ENCODE peak calls at places on chromosome X, in five cellular contexts. One of them, this sample, is unnamed.

GRCh38 chrX:9786839-9787635 is 808 bp downstream of the SHROOM2 start:
- DNase-seq in PC-9: no peak
- DNase-seq in upper lobe of right lung: peak
- DNase-seq in uterus: no peak
- DNase-seq in CD4-positive, CD25-positive, alpha-beta regulatory T cell: no peak
- DNase-seq in this sample: no peak

GRCh38 chrX:50204364-50204899 is at the start of gene CCNB3:
- DNase-seq in upper lobe of right lung: peak
- DNase-seq in uterus: peak
- DNase-seq in PC-9: peak
- DNase-seq in CD4-positive, CD25-positive, alpha-beta regulatory T cell: peak
- DNase-seq in this sample: peak

GRCh38 chrX:30150196-30150895 is 65.0 kb upstream of the MAGEB2 start:
- DNase-seq in upper lobe of right lung: no peak
- DNase-seq in CD4-positive, CD25-positive, alpha-beta regulatory T cell: no peak
- DNase-seq in uterus: no peak
- DNase-seq in PC-9: no peak
- DNase-seq in this sample: no peak

GRCh38 chrX:72121381-72121780 is 10.3 kb downstream of the RTL5 start:
- DNase-seq in upper lobe of right lung: peak
- DNase-seq in PC-9: no peak
- DNase-seq in uterus: peak
- DNase-seq in CD4-positive, CD25-positive, alpha-beta regulatory T cell: no peak
- DNase-seq in this sample: peak

GRCh38 chrX:53308836-53309235 is 27.5 kb upstream of the IQSEC2 start:
- DNase-seq in upper lobe of right lung: no peak
- DNase-seq in PC-9: no peak
- DNase-seq in uterus: no peak
- DNase-seq in CD4-positive, CD25-positive, alpha-beta regulatory T cell: no peak
- DNase-seq in this sample: no peak

GRCh38 chrX:107537815-107538214 is 88.4 kb downstream of the FRMPD3 start:
- DNase-seq in upper lobe of right lung: no peak
- DNase-seq in PC-9: peak
- DNase-seq in uterus: no peak
- DNase-seq in CD4-positive, CD25-positive, alpha-beta regulatory T cell: no peak
- DNase-seq in this sample: no peak

GRCh38 chrX:118523920-118524319 is 28.3 kb downstream of the DOCK11 start:
- DNase-seq in PC-9: no peak
- DNase-seq in CD4-positive, CD25-positive, alpha-beta regulatory T cell: peak
- DNase-seq in uterus: no peak
- DNase-seq in upper lobe of right lung: no peak
- DNase-seq in this sample: peak

GRCh38 chrX:110204986-110205385 is 112.9 kb downstream of the AMMECR1 start:
- DNase-seq in uterus: no peak
- DNase-seq in PC-9: no peak
- DNase-seq in CD4-positive, CD25-positive, alpha-beta regulatory T cell: no peak
- DNase-seq in upper lobe of right lung: no peak
- DNase-seq in this sample: no peak

GRCh38 chrX:106894978-106895452 is 8.1 kb downstream of the RIPPLY1 start:
- DNase-seq in CD4-positive, CD25-positive, alpha-beta regulatory T cell: no peak
- DNase-seq in PC-9: peak
- DNase-seq in upper lobe of right lung: no peak
- DNase-seq in uterus: peak
- DNase-seq in this sample: no peak

GRCh38 chrX:69365349-69365748 is 138.8 kb upstream of the NALF2 start:
- DNase-seq in upper lobe of right lung: no peak
- DNase-seq in uterus: no peak
- DNase-seq in PC-9: no peak
- DNase-seq in CD4-positive, CD25-positive, alpha-beta regulatory T cell: no peak
- DNase-seq in this sample: no peak

GRCh38 chrX:131633285-131633917 is 89.5 kb downstream of the OR13H1 start:
- DNase-seq in PC-9: peak
- DNase-seq in upper lobe of right lung: no peak
- DNase-seq in CD4-positive, CD25-positive, alpha-beta regulatory T cell: peak
- DNase-seq in uterus: peak
- DNase-seq in this sample: peak

GRCh38 chrX:10011991-10012390 is 44.8 kb downstream of the CLDN34 start:
- DNase-seq in upper lobe of right lung: peak
- DNase-seq in uterus: no peak
- DNase-seq in PC-9: no peak
- DNase-seq in CD4-positive, CD25-positive, alpha-beta regulatory T cell: no peak
- DNase-seq in this sample: no peak

GRCh38 chrX:111244238-111244750 is 26.0 kb downstream of the CAPN6 start:
- DNase-seq in uterus: no peak
- DNase-seq in PC-9: no peak
- DNase-seq in CD4-positive, CD25-positive, alpha-beta regulatory T cell: no peak
- DNase-seq in upper lobe of right lung: no peak
- DNase-seq in this sample: no peak

GRCh38 chrX:101932249-101932570 is 383 bp upstream of the ZMAT1 start:
- DNase-seq in PC-9: no peak
- DNase-seq in upper lobe of right lung: no peak
- DNase-seq in CD4-positive, CD25-positive, alpha-beta regulatory T cell: no peak
- DNase-seq in uterus: no peak
- DNase-seq in this sample: no peak

GRCh38 chrX:40179333-40179732 is 81.6 kb upstream of the BCOR start:
- DNase-seq in PC-9: no peak
- DNase-seq in uterus: no peak
- DNase-seq in CD4-positive, CD25-positive, alpha-beta regulatory T cell: no peak
- DNase-seq in upper lobe of right lung: no peak
- DNase-seq in this sample: no peak

GRCh38 chrX:109345866-109346265 is 136.0 kb downstream of the GUCY2F start:
- DNase-seq in PC-9: no peak
- DNase-seq in CD4-positive, CD25-positive, alpha-beta regulatory T cell: no peak
- DNase-seq in uterus: no peak
- DNase-seq in upper lobe of right lung: no peak
- DNase-seq in this sample: no peak

GRCh38 chrX:113906168-113906567 is 677.7 kb upstream of the HTR2C start:
- DNase-seq in upper lobe of right lung: no peak
- DNase-seq in PC-9: no peak
- DNase-seq in uterus: no peak
- DNase-seq in CD4-positive, CD25-positive, alpha-beta regulatory T cell: no peak
- DNase-seq in this sample: no peak

GRCh38 chrX:154603438-154604430 is 15.3 kb downstream of the CTAG1B start:
- DNase-seq in CD4-positive, CD25-positive, alpha-beta regulatory T cell: no peak
- DNase-seq in PC-9: peak
- DNase-seq in upper lobe of right lung: no peak
- DNase-seq in uterus: peak
- DNase-seq in this sample: no peak

GRCh38 chrX:103367502-103367901 is 8.8 kb upstream of the BEX3 start:
- DNase-seq in upper lobe of right lung: no peak
- DNase-seq in PC-9: no peak
- DNase-seq in uterus: no peak
- DNase-seq in CD4-positive, CD25-positive, alpha-beta regulatory T cell: no peak
- DNase-seq in this sample: no peak

GRCh38 chrX:69153060-69153730 is 12.1 kb downstream of the PJA1 start:
- DNase-seq in upper lobe of right lung: no peak
- DNase-seq in PC-9: peak
- DNase-seq in CD4-positive, CD25-positive, alpha-beta regulatory T cell: no peak
- DNase-seq in uterus: peak
- DNase-seq in this sample: no peak

GRCh38 chrX:23898412-23898959 is 9.3 kb downstream of the APOO start:
- DNase-seq in CD4-positive, CD25-positive, alpha-beta regulatory T cell: no peak
- DNase-seq in uterus: no peak
- DNase-seq in PC-9: no peak
- DNase-seq in upper lobe of right lung: no peak
- DNase-seq in this sample: no peak

GRCh38 chrX:154348114-154348531 is 26.3 kb downstream of the FLNA start:
- DNase-seq in upper lobe of right lung: no peak
- DNase-seq in uterus: peak
- DNase-seq in PC-9: peak
- DNase-seq in CD4-positive, CD25-positive, alpha-beta regulatory T cell: no peak
- DNase-seq in this sample: no peak

GRCh38 chrX:132491191-132491590 is 2.4 kb upstream of the MBNL3 start:
- DNase-seq in PC-9: peak
- DNase-seq in CD4-positive, CD25-positive, alpha-beta regulatory T cell: peak
- DNase-seq in uterus: no peak
- DNase-seq in upper lobe of right lung: no peak
- DNase-seq in this sample: peak

GRCh38 chrX:4277122-4277521 is 563.7 kb upstream of the PRKX start:
- DNase-seq in CD4-positive, CD25-positive, alpha-beta regulatory T cell: no peak
- DNase-seq in upper lobe of right lung: no peak
- DNase-seq in PC-9: no peak
- DNase-seq in uterus: no peak
- DNase-seq in this sample: no peak

GRCh38 chrX:110588164-110588563 is 207.5 kb downstream of the CHRDL1 start:
- DNase-seq in upper lobe of right lung: no peak
- DNase-seq in CD4-positive, CD25-positive, alpha-beta regulatory T cell: no peak
- DNase-seq in uterus: no peak
- DNase-seq in PC-9: no peak
- DNase-seq in this sample: no peak

GRCh38 chrX:13699183-13699826 is 10.4 kb downstream of the RAB9A start:
- DNase-seq in uterus: no peak
- DNase-seq in upper lobe of right lung: no peak
- DNase-seq in PC-9: no peak
- DNase-seq in CD4-positive, CD25-positive, alpha-beta regulatory T cell: no peak
- DNase-seq in this sample: no peak

GRCh38 chrX:104351173-104351769 is 96.5 kb upstream of the ESX1 start:
- DNase-seq in CD4-positive, CD25-positive, alpha-beta regulatory T cell: no peak
- DNase-seq in PC-9: peak
- DNase-seq in uterus: no peak
- DNase-seq in upper lobe of right lung: no peak
- DNase-seq in this sample: no peak

GRCh38 chrX:155900765-155901164 is 19.6 kb downstream of the VAMP7 start:
- DNase-seq in CD4-positive, CD25-positive, alpha-beta regulatory T cell: no peak
- DNase-seq in PC-9: no peak
- DNase-seq in uterus: no peak
- DNase-seq in upper lobe of right lung: no peak
- DNase-seq in this sample: no peak

GRCh38 chrX:44975666-44976263 is 102.8 kb downstream of the KDM6A start:
- DNase-seq in CD4-positive, CD25-positive, alpha-beta regulatory T cell: no peak
- DNase-seq in PC-9: no peak
- DNase-seq in upper lobe of right lung: no peak
- DNase-seq in uterus: no peak
- DNase-seq in this sample: no peak

GRCh38 chrX:13029341-13029740 is 15.1 kb downstream of the FAM9C start:
- DNase-seq in uterus: peak
- DNase-seq in PC-9: peak
- DNase-seq in CD4-positive, CD25-positive, alpha-beta regulatory T cell: no peak
- DNase-seq in upper lobe of right lung: no peak
- DNase-seq in this sample: no peak

GRCh38 chrX:124208675-124209074 is 123.8 kb upstream of the TEX13D start:
- DNase-seq in uterus: no peak
- DNase-seq in upper lobe of right lung: no peak
- DNase-seq in PC-9: no peak
- DNase-seq in CD4-positive, CD25-positive, alpha-beta regulatory T cell: no peak
- DNase-seq in this sample: no peak

GRCh38 chrX:110180176-110180927 is 137.5 kb downstream of the AMMECR1 start:
- DNase-seq in CD4-positive, CD25-positive, alpha-beta regulatory T cell: no peak
- DNase-seq in PC-9: peak
- DNase-seq in uterus: peak
- DNase-seq in upper lobe of right lung: no peak
- DNase-seq in this sample: no peak

GRCh38 chrX:16610121-16610565 is 39.8 kb upstream of the S100G start:
- DNase-seq in PC-9: no peak
- DNase-seq in CD4-positive, CD25-positive, alpha-beta regulatory T cell: no peak
- DNase-seq in uterus: no peak
- DNase-seq in upper lobe of right lung: no peak
- DNase-seq in this sample: no peak

GRCh38 chrX:16617382-16617781 is 32.6 kb upstream of the S100G start:
- DNase-seq in PC-9: no peak
- DNase-seq in upper lobe of right lung: no peak
- DNase-seq in CD4-positive, CD25-positive, alpha-beta regulatory T cell: no peak
- DNase-seq in uterus: no peak
- DNase-seq in this sample: no peak

GRCh38 chrX:16618422-16618821 is 31.5 kb upstream of the S100G start:
- DNase-seq in uterus: no peak
- DNase-seq in upper lobe of right lung: no peak
- DNase-seq in PC-9: no peak
- DNase-seq in CD4-positive, CD25-positive, alpha-beta regulatory T cell: no peak
- DNase-seq in this sample: no peak

GRCh38 chrX:16612257-16612987 is 37.5 kb upstream of the S100G start:
- DNase-seq in CD4-positive, CD25-positive, alpha-beta regulatory T cell: no peak
- DNase-seq in upper lobe of right lung: no peak
- DNase-seq in PC-9: no peak
- DNase-seq in uterus: no peak
- DNase-seq in this sample: no peak
- H3K27ac ChIP-seq in CD4-positive, CD25-positive, alpha-beta regulatory T cell: no peak
- H3K27ac ChIP-seq in upper lobe of right lung: no peak
- H3K27ac ChIP-seq in PC-9: no peak
- H3K27ac ChIP-seq in uterus: no peak
- H3K27ac ChIP-seq in this sample: no peak

DNA sequence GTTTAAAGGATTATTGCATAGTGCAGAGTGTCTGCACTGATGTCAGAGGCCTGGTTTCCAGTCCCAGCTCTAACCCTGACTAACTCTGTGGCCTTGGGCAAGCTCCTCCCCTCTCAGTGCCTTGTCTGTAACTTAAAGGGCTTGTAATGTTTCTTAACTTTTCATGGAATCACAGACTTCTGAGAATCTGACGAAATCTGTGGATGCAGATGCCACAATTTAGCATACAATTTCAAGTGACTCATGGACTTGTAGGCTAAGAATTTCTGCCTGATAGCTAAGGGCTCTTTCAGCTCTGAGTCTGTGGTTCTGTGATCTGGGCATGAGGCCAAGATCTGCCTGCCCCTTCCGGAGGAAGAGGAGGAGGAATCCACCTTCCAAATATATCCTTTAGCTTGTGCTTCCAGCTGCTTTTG is 236.9 kb downstream of the AR start:
- DNase-seq in uterus: peak
- DNase-seq in upper lobe of right lung: peak
- DNase-seq in PC-9: peak
- DNase-seq in CD4-positive, CD25-positive, alpha-beta regulatory T cell: no peak
- DNase-seq in this sample: no peak
- H3K27ac ChIP-seq in uterus: peak
- H3K27ac ChIP-seq in upper lobe of right lung: peak
- H3K27ac ChIP-seq in PC-9: no peak
- H3K27ac ChIP-seq in CD4-positive, CD25-positive, alpha-beta regulatory T cell: no peak
- H3K27ac ChIP-seq in this sample: no peak

GRCh38 chrX:48936429-48937064 is 17.7 kb upstream of the PIM2 start:
- DNase-seq in PC-9: no peak
- DNase-seq in CD4-positive, CD25-positive, alpha-beta regulatory T cell: no peak
- DNase-seq in upper lobe of right lung: no peak
- DNase-seq in uterus: no peak
- DNase-seq in this sample: no peak

GRCh38 chrX:48940404-48940955 is 16.9 kb downstream of the OTUD5 start:
- DNase-seq in upper lobe of right lung: no peak
- DNase-seq in uterus: no peak
- DNase-seq in CD4-positive, CD25-positive, alpha-beta regulatory T cell: no peak
- DNase-seq in PC-9: no peak
- DNase-seq in this sample: no peak

GRCh38 chrX:48937065-48937907 is 18.5 kb upstream of the PIM2 start:
- DNase-seq in PC-9: no peak
- DNase-seq in CD4-positive, CD25-positive, alpha-beta regulatory T cell: peak
- DNase-seq in upper lobe of right lung: peak
- DNase-seq in uterus: no peak
- DNase-seq in this sample: peak

GRCh38 chrX:48938721-48939416 is 18.5 kb downstream of the OTUD5 start:
- DNase-seq in upper lobe of right lung: no peak
- DNase-seq in uterus: no peak
- DNase-seq in PC-9: no peak
- DNase-seq in CD4-positive, CD25-positive, alpha-beta regulatory T cell: peak
- DNase-seq in this sample: peak

GRCh38 chrX:48939417-48940228 is 17.8 kb downstream of the OTUD5 start:
- DNase-seq in uterus: no peak
- DNase-seq in PC-9: no peak
- DNase-seq in CD4-positive, CD25-positive, alpha-beta regulatory T cell: no peak
- DNase-seq in upper lobe of right lung: no peak
- DNase-seq in this sample: peak
- H3K27ac ChIP-seq in uterus: no peak
- H3K27ac ChIP-seq in PC-9: no peak
- H3K27ac ChIP-seq in CD4-positive, CD25-positive, alpha-beta regulatory T cell: peak
- H3K27ac ChIP-seq in upper lobe of right lung: no peak
- H3K27ac ChIP-seq in this sample: peak

GRCh38 chrX:19177710-19178109 is 55.4 kb upstream of the ADGRG2 start:
- DNase-seq in upper lobe of right lung: no peak
- DNase-seq in uterus: no peak
- DNase-seq in CD4-positive, CD25-positive, alpha-beta regulatory T cell: no peak
- DNase-seq in PC-9: no peak
- DNase-seq in this sample: no peak
- H3K27ac ChIP-seq in upper lobe of right lung: no peak
- H3K27ac ChIP-seq in uterus: no peak
- H3K27ac ChIP-seq in CD4-positive, CD25-positive, alpha-beta regulatory T cell: no peak
- H3K27ac ChIP-seq in PC-9: no peak
- H3K27ac ChIP-seq in this sample: no peak

This sample was measured in CD8-positive, alpha-beta T cell.